ENCODE peak calls at places on chromosome 21, in five cellular contexts. J, X, R, O and S are unnamed samples.

GRCh38 chr21:46088189-46088588 is 9.7 kb upstream of the COL6A2 start:
- DNase-seq in X (no peak), J (no peak), O (no peak), R (no peak), S (no peak)

GRCh38 chr21:38326429-38326828 is 69.6 kb downstream of the KCNJ15 start:
- DNase-seq in J (no peak), R (no peak), O (no peak), X (no peak), S (no peak)

GRCh38 chr21:46168659-46169386 is 13.4 kb upstream of the FTCD start:
- DNase-seq in J (no peak), O (no peak), R (no peak), X (no peak), S (no peak)

GRCh38 chr21:44578371-44579055 is 1.9 kb downstream of the KRTAP10-5 start:
- DNase-seq in X (no peak), O (no peak), R (no peak), J (no peak), S (no peak)

GRCh38 chr21:34979383-34979782 is 69.7 kb downstream of the RUNX1 start:
- DNase-seq in O (no peak), J (no peak), X (no peak), R (no peak), S (no peak)

GRCh38 chr21:36156815-36157670 is at the start of gene DOP1B:
- DNase-seq in R (peak), J (no peak), X (no peak), O (no peak), S (no peak)

GRCh38 chr21:36127250-36127904 is 7.5 kb upstream of the CBR3 start:
- DNase-seq in J (no peak), X (no peak), O (no peak), R (no peak), S (peak)

GRCh38 chr21:43693981-43694380 is 24.9 kb upstream of the PDXK start:
- DNase-seq in R (no peak), X (no peak), O (no peak), J (no peak), S (no peak)

GRCh38 chr21:44398499-44398898 is 45.1 kb downstream of the TRPM2 start:
- DNase-seq in O (no peak), R (no peak), J (no peak), X (no peak), S (no peak)